ENCODE peak calls at places on chromosomes 6 and 20, in four cellular contexts. U is A549, Y is esophagus squamous epithelium, V is endothelial cell of umbilical vein. N is an unnamed sample.

GRCh38 chr20:50580016-50580747 is 70.0 kb downstream of the PTPN1 start:
- DNase-seq in V (peak; percentile 62), U (peak; percentile 91), Y (no peak), N (peak; percentile 66)

GRCh38 chr20:17709361-17710293 is 9.9 kb downstream of the BANF2 start:
- DNase-seq in V (no peak), U (no peak), Y (no peak), N (no peak)

GRCh38 chr6:107670792-107671199 is 153.3 kb downstream of the SCML4 start:
- DNase-seq in U (no peak), V (peak; percentile 66), Y (no peak), N (no peak)

GRCh38 chr20:31542201-31542842 is 28.1 kb downstream of the HM13 start:
- DNase-seq in U (no peak), Y (no peak), V (no peak), N (peak; percentile 12)

GRCh38 chr6:48671506-48671905 is 560.5 kb upstream of the PTCHD4 start:
- DNase-seq in Y (no peak), V (no peak), U (no peak), N (peak; percentile 23)

GRCh38 chr6:159654483-159655098 is 38.5 kb downstream of the SOD2 start:
- DNase-seq in V (peak; percentile 43), U (peak; percentile 11), Y (no peak), N (peak; percentile 51)

GRCh38 chr6:75065524-75065923 is 140.3 kb downstream of the COL12A1 start:
- DNase-seq in U (no peak), Y (no peak), V (peak; percentile 31), N (no peak)

GRCh38 chr6:40520108-40520507 is 67.1 kb downstream of the LRFN2 start:
- DNase-seq in Y (no peak), U (no peak), V (no peak), N (peak; percentile 3)

GRCh38 chr6:155078331-155078745 is 83.2 kb downstream of the TIAM2 start:
- DNase-seq in U (no peak), Y (no peak), V (no peak), N (peak; percentile 64)

GRCh38 chr20:47272893-47273590 is 83.5 kb downstream of the ZMYND8 start:
- DNase-seq in V (peak; percentile 80), U (peak; percentile 67), Y (no peak), N (peak; percentile 67)

GRCh38 chr20:805713-806112 is 27.8 kb upstream of the FAM110A start:
- DNase-seq in V (no peak), U (no peak), Y (no peak), N (peak; percentile 48)

GRCh38 chr6:10210052-10210451 is 204.8 kb downstream of the TFAP2A start:
- DNase-seq in U (no peak), V (no peak), Y (no peak), N (no peak)

GRCh38 chr20:58651823-58652605 is 931 bp downstream of the STX16 start:
- DNase-seq in V (peak; percentile 74), Y (peak; percentile 37), U (peak; percentile 72), N (peak; percentile 89)

GRCh38 chr20:58651548-58651822 is 402 bp downstream of the STX16 start:
- DNase-seq in U (no peak), Y (no peak), V (peak; percentile 34), N (no peak)

GRCh38 chr20:58649288-58650180 is 1.5 kb upstream of the STX16 start:
- DNase-seq in Y (no peak), U (no peak), V (no peak), N (peak; percentile 37)

GRCh38 chr20:58650181-58650775 is 805 bp upstream of the STX16 start:
- DNase-seq in Y (no peak), V (no peak), U (no peak), N (no peak)

DNA sequence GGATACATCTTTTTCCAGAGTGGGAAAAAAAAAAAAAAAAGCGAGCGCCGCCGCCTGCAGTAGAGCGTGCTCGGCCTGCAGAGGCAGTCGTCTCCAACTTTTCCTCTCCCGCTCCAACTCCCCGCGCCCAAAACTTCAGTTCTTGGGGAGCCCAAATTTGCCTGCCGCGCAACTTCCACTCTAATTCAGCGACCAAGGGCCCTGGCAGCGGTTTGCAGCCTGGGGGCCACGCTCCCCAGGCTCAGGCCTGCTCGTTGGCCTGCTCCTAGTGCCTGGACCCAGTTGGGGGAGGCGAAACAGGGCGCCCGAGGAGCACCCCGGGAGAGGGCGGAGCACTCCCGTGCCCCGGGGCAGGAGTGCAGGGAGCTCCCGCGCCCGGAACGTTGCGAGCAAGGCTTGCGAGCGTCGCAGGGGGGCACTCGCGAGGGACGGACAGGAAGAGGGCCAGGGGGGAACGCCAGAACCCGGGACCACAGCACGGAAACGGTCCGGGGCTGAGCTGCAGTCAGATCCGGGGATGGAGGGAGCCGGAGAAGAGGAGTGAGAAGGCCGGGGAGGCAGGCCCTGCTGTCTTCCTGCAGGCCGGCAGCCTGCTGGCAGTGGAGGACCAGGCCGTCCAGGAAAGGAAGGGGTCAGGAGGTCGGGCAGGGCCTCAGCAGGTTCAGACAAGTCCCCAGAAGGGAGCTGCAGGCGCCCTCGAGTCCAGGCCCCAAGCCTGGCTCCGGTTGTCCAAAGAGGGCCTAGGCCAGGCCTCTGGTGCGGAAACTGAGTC is at the start of gene STX16:
- DNase-seq in V (peak; percentile 87), U (peak; percentile 99), Y (peak; percentile 37), N (peak; percentile 95)
- TF ChIP-seq POLR2A in V (peak; percentile 68), U (peak; percentile 44), Y (no peak), N (peak; percentile 79)

GRCh38 chr20:59684685-59685212 is 80.4 kb downstream of the PHACTR3 start:
- DNase-seq in U (no peak), V (no peak), Y (no peak), N (no peak)

GRCh38 chr20:59682603-59683002 is 78.3 kb downstream of the PHACTR3 start:
- DNase-seq in U (no peak), V (no peak), Y (no peak), N (no peak)

GRCh38 chr20:59680148-59680650 is 75.9 kb downstream of the PHACTR3 start:
- DNase-seq in V (no peak), U (no peak), Y (no peak), N (no peak)

GRCh38 chr20:59680852-59681251 is 76.5 kb downstream of the PHACTR3 start:
- DNase-seq in U (no peak), Y (no peak), V (no peak), N (no peak)

GRCh38 chr20:59683181-59683580 is 78.8 kb downstream of the PHACTR3 start:
- DNase-seq in U (no peak), V (no peak), Y (no peak), N (no peak)
- TF ChIP-seq POLR2A in U (no peak), V (no peak), Y (no peak), N (no peak)

GRCh38 chr6:85644374-85644762 is 1.7 kb upstream of the SYNCRIP start:
- DNase-seq in U (no peak), Y (no peak), V (no peak), N (peak; percentile 52)

GRCh38 chr6:85641916-85642773 is 541 bp downstream of the SYNCRIP start:
- DNase-seq in U (no peak), Y (peak; percentile 12), V (peak; percentile 52), N (peak; percentile 70)

GRCh38 chr6:85641522-85641915 is 1.2 kb downstream of the SYNCRIP start:
- DNase-seq in U (no peak), Y (no peak), V (peak; percentile 18), N (no peak)

GRCh38 chr6:85642774-85643529 is at the start of gene SYNCRIP:
- DNase-seq in Y (peak; percentile 98), U (peak; percentile 51), V (peak; percentile 99), N (peak; percentile 96)

GRCh38 chr6:85643530-85644373 is 1.1 kb upstream of the SYNCRIP start:
- DNase-seq in Y (peak; percentile 58), U (peak; percentile 57), V (peak; percentile 93), N (peak; percentile 80)
- TF ChIP-seq POLR2A in Y (no peak), U (peak; percentile 66), V (peak; percentile 79), N (no peak)

DNA sequence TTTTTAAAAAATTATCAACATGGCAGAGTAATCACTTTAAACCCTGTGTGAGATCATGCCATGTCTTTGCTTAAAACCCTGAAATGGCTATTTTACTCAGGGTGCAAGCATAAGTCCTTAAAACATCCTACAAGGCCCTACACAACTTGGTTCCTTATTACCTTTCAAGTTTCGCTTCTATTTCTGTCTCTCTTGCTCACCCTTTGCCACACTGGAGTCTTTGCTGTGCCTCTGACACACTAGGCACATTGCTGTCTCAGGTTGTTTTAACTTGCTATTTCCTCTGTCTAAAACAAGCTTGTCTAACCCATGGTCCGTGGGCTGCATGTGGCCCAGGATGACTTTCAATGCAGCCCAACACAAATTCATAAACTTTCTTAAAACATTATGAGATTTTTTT is 55.6 kb downstream of the KIAA0408 start:
- DNase-seq in Y (no peak), U (no peak), V (no peak), N (no peak)
- TF ChIP-seq POLR2A in Y (no peak), U (no peak), V (no peak), N (no peak)

GRCh38 chr20:35720165-35721123 is 21.2 kb downstream of the ROMO1 start:
- DNase-seq in V (no peak), U (no peak), Y (no peak), N (no peak)

GRCh38 chr20:35726759-35727711 is 15.0 kb downstream of the RBM39 start:
- DNase-seq in U (no peak), V (no peak), Y (no peak), N (no peak)

GRCh38 chr20:35721219-35721618 is 20.8 kb downstream of the RBM39 start:
- DNase-seq in V (no peak), Y (no peak), U (no peak), N (no peak)

GRCh38 chr20:35721621-35722020 is 20.4 kb downstream of the RBM39 start:
- DNase-seq in U (no peak), Y (no peak), V (no peak), N (no peak)

GRCh38 chr20:35724321-35725230 is 17.5 kb downstream of the RBM39 start:
- DNase-seq in U (no peak), Y (no peak), V (no peak), N (no peak)
- TF ChIP-seq POLR2A in U (no peak), Y (no peak), V (no peak), N (peak; percentile 5)

DNA sequence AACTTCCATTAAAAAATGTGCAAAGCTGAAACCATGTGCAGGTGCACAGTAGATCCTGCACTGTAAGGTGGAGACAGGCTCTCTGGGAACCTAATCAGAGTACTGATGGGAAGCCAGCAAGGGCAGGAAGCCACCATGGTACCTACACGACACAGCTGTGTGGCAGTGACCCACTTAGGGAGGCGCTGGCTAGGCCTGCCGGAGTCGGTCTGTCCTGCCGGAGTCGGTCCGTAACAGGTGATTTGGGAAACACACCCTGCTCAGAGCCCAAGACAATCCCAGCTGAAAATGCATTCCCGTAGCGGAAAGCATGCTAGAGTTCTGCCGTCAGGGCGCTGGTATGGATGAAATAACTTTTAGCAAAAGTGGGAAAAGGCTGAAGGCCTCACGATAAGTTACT is 17.2 kb downstream of the TXNDC5 start:
- DNase-seq in U (no peak), V (no peak), Y (no peak), N (no peak)
- TF ChIP-seq POLR2A in U (no peak), V (peak; percentile 65), Y (no peak), N (no peak)

DNA sequence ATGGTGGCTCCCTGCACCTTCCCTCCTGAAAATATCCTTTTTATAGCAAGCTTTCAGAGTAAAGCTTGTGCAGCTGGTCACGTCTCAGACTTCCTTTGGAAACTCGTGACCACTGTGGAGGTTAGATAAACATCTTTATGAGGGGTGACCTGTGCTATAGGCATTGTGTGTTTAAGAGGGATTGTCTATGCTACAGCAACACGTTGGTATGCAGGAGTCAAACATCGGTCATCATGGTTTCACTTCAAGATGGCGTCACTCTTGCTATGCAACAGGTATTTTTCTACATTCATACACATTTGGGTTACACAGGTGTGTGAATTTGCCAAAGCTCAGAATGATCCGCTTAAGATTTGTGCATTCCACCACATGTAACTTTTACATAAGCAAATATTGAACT is 14.6 kb upstream of the BLCAP start:
- DNase-seq in Y (no peak), V (peak; percentile 87), U (no peak), N (no peak)
- TF ChIP-seq POLR2A in Y (no peak), V (no peak), U (no peak), N (no peak)

GRCh38 chr20:33733654-33734576 is 2.1 kb downstream of the ZNF341 start:
- DNase-seq in Y (no peak), U (peak; percentile 71), V (peak; percentile 53), N (peak; percentile 25)
- TF ChIP-seq POLR2A in Y (no peak), U (no peak), V (no peak), N (no peak)

GRCh38 chr6:147203311-147204059 is 732 bp upstream of the STXBP5 start:
- DNase-seq in Y (no peak), U (peak; percentile 68), V (peak; percentile 80), N (peak; percentile 95)
- TF ChIP-seq POLR2A in Y (no peak), U (peak; percentile 76), V (peak; percentile 64), N (no peak)